ENCODE peak calls at places on chromosomes 12 and 14, in nine cellular contexts. R is osteoblast, A is astrocyte of the cerebellum, T is cardiac fibroblast, N is fibroblast of the aortic adventitia, X is neural progenitor cell, Z is MCF 10A, Q is endothelial cell, M is A549. E is an unnamed sample.
A peak's percentile ranks its signal among the peaks of the same experiment; 100 is the strongest.

GRCh38 chr12:62724947-62725447 is 210.0 kb downstream of the PPM1H start:
- DNase-seq in R (no peak), Q (no peak), N (peak; percentile 98), X (peak; percentile 74), Z (peak; percentile 97), M (peak; percentile 71), A (peak; percentile 96), T (peak; percentile 98), E (peak; percentile 22)

GRCh38 chr12:48786591-48787544 is 2.0 kb downstream of the ADCY6 start:
- DNase-seq in M (no peak), Q (no peak), A (no peak), T (peak; percentile 14), R (no peak), X (no peak), N (peak; percentile 63), Z (no peak), E (no peak)

GRCh38 chr14:101849640-101850039 is 88.1 kb downstream of the PPP2R5C start:
- DNase-seq in N (no peak), A (no peak), Z (no peak), X (no peak), Q (no peak), T (no peak), R (no peak), M (no peak), E (no peak)

GRCh38 chr12:11743748-11744147 is 94.3 kb downstream of the ETV6 start:
- DNase-seq in A (no peak), R (no peak), N (no peak), Q (no peak), X (peak; percentile 33), T (no peak), M (no peak), Z (no peak), E (no peak)

GRCh38 chr12:53380797-53381738 is 1.1 kb downstream of the SP1 start:
- DNase-seq in Z (peak; percentile 74), M (no peak), R (no peak), A (no peak), T (peak; percentile 70), N (peak; percentile 51), Q (peak; percentile 27), X (peak; percentile 53), E (no peak)

GRCh38 chr12:39230086-39230485 is 212.8 kb downstream of the KIF21A start:
- DNase-seq in Q (no peak), X (no peak), N (no peak), A (no peak), T (peak; percentile 37), R (no peak), M (no peak), Z (peak; percentile 55), E (no peak)

GRCh38 chr12:69024413-69024812 is 91.4 kb upstream of the CPM start:
- DNase-seq in M (peak; percentile 67), Q (no peak), N (peak; percentile 68), R (peak; percentile 26), A (no peak), T (peak; percentile 72), X (no peak), Z (peak; percentile 96), E (no peak)

GRCh38 chr12:4745249-4745648 is 25.0 kb downstream of the GALNT8 start:
- DNase-seq in X (no peak), M (no peak), N (no peak), T (no peak), Z (no peak), R (no peak), A (no peak), Q (no peak), E (no peak)

GRCh38 chr12:113899844-113900471 is 66.2 kb downstream of the RBM19 start:
- DNase-seq in T (no peak), X (peak; percentile 71), Q (no peak), M (no peak), Z (no peak), N (no peak), A (no peak), R (no peak), E (no peak)

GRCh38 chr12:47094804-47095203 is 15.0 kb upstream of the AMIGO2 start:
- DNase-seq in Z (no peak), X (no peak), T (peak; percentile 64), M (no peak), R (no peak), A (no peak), N (no peak), Q (no peak), E (no peak)

GRCh38 chr14:81170829-81171195 is 49.9 kb downstream of the GTF2A1 start:
- DNase-seq in Q (no peak), R (no peak), X (no peak), M (no peak), Z (no peak), N (no peak), T (no peak), A (no peak), E (no peak)

GRCh38 chr14:27528328-27528727 is 930.5 kb upstream of the NOVA1 start:
- DNase-seq in R (no peak), A (peak; percentile 43), X (peak; percentile 62), Z (peak; percentile 57), N (peak; percentile 1), Q (peak; percentile 18), M (peak; percentile 13), T (peak; percentile 51), E (no peak)

GRCh38 chr12:57889541-57889989 is 43.0 kb upstream of the CTDSP2 start:
- DNase-seq in Q (no peak), Z (no peak), X (peak; percentile 34), N (peak; percentile 99), T (peak; percentile 90), A (no peak), M (no peak), R (peak; percentile 67), E (no peak)

GRCh38 chr14:35482994-35483515 is 50.9 kb upstream of the INSM2 start:
- DNase-seq in A (no peak), Q (no peak), Z (no peak), R (no peak), T (no peak), M (no peak), X (no peak), N (no peak), E (no peak)

GRCh38 chr12:117583677-117584076 is 222.3 kb upstream of the NOS1 start:
- DNase-seq in A (no peak), N (no peak), T (no peak), Z (no peak), R (no peak), X (no peak), Q (no peak), M (no peak), E (no peak)

GRCh38 chr14:96058606-96059200 is 19.5 kb downstream of the C14orf132 start:
- DNase-seq in T (no peak), Q (no peak), N (no peak), X (no peak), A (no peak), R (no peak), M (no peak), Z (no peak), E (no peak)

GRCh38 chr14:55123101-55123500 is 6.0 kb upstream of the LGALS3 start:
- DNase-seq in M (no peak), Q (no peak), X (no peak), N (peak; percentile 93), Z (peak; percentile 61), A (peak; percentile 95), R (peak; percentile 94), T (peak; percentile 89), E (no peak)

GRCh38 chr12:57157588-57158173 is 10.3 kb upstream of the LRP1-AS start:
- DNase-seq in Z (no peak), A (no peak), X (no peak), M (no peak), N (no peak), Q (no peak), T (no peak), R (no peak), E (no peak)

GRCh38 chr14:58641509-58641908 is 3.7 kb downstream of the DACT1 start:
- DNase-seq in M (no peak), Z (peak; percentile 6), N (no peak), A (no peak), X (no peak), T (no peak), R (no peak), Q (no peak), E (no peak)
- TF ChIP-seq CTCF in M (no peak), Z (no peak), N (peak; percentile 2), A (no peak), X (peak; percentile 44), T (peak; percentile 34), R (no peak), Q (peak; percentile 26), E (no peak)

GRCh38 chr14:75885829-75886228 is 96.0 kb downstream of the TGFB3 start:
- DNase-seq in M (no peak), A (no peak), Z (peak; percentile 44), Q (no peak), R (no peak), N (peak; percentile 63), X (no peak), T (peak; percentile 77), E (no peak)

GRCh38 chr14:75886661-75887348 is 95.0 kb downstream of the TGFB3 start:
- DNase-seq in Q (no peak), X (no peak), T (peak; percentile 46), N (peak; percentile 49), R (peak; percentile 39), Z (peak; percentile 48), A (no peak), M (no peak), E (no peak)

GRCh38 chr14:75881986-75882385 is 99.8 kb downstream of the TGFB3 start:
- DNase-seq in Z (no peak), Q (no peak), M (no peak), T (peak; percentile 33), R (no peak), N (no peak), X (no peak), A (no peak), E (no peak)

GRCh38 chr14:75880512-75880911 is 101.3 kb downstream of the TGFB3 start:
- DNase-seq in M (no peak), T (no peak), Q (no peak), N (no peak), R (no peak), X (peak; percentile 14), A (no peak), Z (no peak), E (no peak)

DNA sequence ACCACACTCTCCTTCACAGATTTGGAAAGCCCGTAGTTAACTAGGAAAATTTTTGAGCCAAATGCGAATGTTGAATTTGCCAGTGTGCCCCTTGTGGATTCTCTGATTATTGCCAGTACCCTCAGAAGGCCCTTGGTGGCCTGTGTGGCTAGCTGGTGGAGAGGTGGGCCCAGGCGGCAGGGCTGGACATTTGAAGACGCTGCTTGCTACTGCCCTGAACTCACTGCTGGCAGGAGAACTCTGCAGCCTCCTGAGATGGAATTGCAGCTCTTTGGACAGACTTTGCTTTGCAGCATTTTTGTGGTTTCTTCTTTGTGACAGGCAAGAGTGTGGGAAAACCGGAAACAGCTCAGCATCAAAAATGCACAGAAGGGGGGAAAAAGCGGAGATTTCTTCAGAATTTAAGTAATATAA is 97.6 kb downstream of the TGFB3 start:
- DNase-seq in Z (peak; percentile 66), M (no peak), N (peak; percentile 90), R (peak; percentile 66), A (peak; percentile 94), Q (peak; percentile 8), X (peak; percentile 11), T (peak; percentile 86), E (no peak)
- TF ChIP-seq CTCF in Z (peak; percentile 46), M (no peak), N (peak; percentile 33), R (peak; percentile 37), A (peak; percentile 32), Q (peak; percentile 56), X (peak; percentile 49), T (peak; percentile 44), E (peak; percentile 3)

GRCh38 chr12:40375076-40375475 is 150.3 kb downstream of the LRRK2 start:
- DNase-seq in X (no peak), T (peak; percentile 12), M (no peak), N (peak; percentile 11), Q (no peak), R (no peak), A (no peak), Z (peak; percentile 17), E (no peak)
- TF ChIP-seq CTCF in X (peak; percentile 45), T (peak; percentile 28), M (peak; percentile 22), N (peak; percentile 36), Q (peak; percentile 17), R (peak; percentile 52), A (no peak), Z (no peak), E (peak; percentile 14)

GRCh38 chr14:24141030-24141880 is at the start of gene EMC9:
- DNase-seq in T (peak; percentile 99), A (peak; percentile 99), R (peak; percentile 100), X (peak; percentile 100), Z (peak; percentile 100), M (peak; percentile 99), Q (peak; percentile 97), N (peak; percentile 99), E (peak; percentile 93)
- TF ChIP-seq CTCF in T (peak; percentile 55), A (peak; percentile 47), R (peak; percentile 24), X (peak; percentile 46), Z (peak; percentile 14), M (no peak), Q (no peak), N (peak; percentile 60), E (no peak)

E was measured in D721Med.